ENCODE peak calls at places on chromosomes 3 and 15, in five cellular contexts. One of them, this sample, is unnamed.

GRCh38 chr3:46858996-46859710 is 4.1 kb downstream of the MYL3 start:
- DNase-seq in A549: no peak
- DNase-seq in MCF 10A: no peak
- DNase-seq in heart left ventricle: peak; percentile 17
- DNase-seq in Panc1: no peak
- DNase-seq in this sample: no peak

GRCh38 chr3:170471149-170471548 is 52.5 kb downstream of the CLDN11 start:
- DNase-seq in heart left ventricle: no peak
- DNase-seq in A549: no peak
- DNase-seq in MCF 10A: no peak
- DNase-seq in Panc1: no peak
- DNase-seq in this sample: no peak

GRCh38 chr3:100662113-100662823 is 47.0 kb upstream of the TFG start:
- DNase-seq in Panc1: no peak
- DNase-seq in MCF 10A: peak; percentile 11
- DNase-seq in A549: no peak
- DNase-seq in heart left ventricle: no peak
- DNase-seq in this sample: no peak

GRCh38 chr3:5729852-5730251 is 542.3 kb downstream of the EDEM1 start:
- DNase-seq in MCF 10A: no peak
- DNase-seq in A549: no peak
- DNase-seq in Panc1: no peak
- DNase-seq in heart left ventricle: no peak
- DNase-seq in this sample: no peak

GRCh38 chr3:159824341-159824740 is 164.3 kb upstream of the IL12A start:
- DNase-seq in A549: peak; percentile 82
- DNase-seq in heart left ventricle: no peak
- DNase-seq in MCF 10A: peak; percentile 86
- DNase-seq in Panc1: peak; percentile 56
- DNase-seq in this sample: no peak

GRCh38 chr15:57213783-57214366 is 162.4 kb upstream of the CGNL1 start:
- DNase-seq in heart left ventricle: no peak
- DNase-seq in MCF 10A: peak; percentile 46
- DNase-seq in Panc1: peak; percentile 8
- DNase-seq in A549: peak; percentile 8
- DNase-seq in this sample: no peak

GRCh38 chr3:175983369-175983768 is 1124.2 kb downstream of the NAALADL2 start:
- DNase-seq in Panc1: no peak
- DNase-seq in MCF 10A: no peak
- DNase-seq in heart left ventricle: no peak
- DNase-seq in A549: no peak
- DNase-seq in this sample: no peak

GRCh38 chr3:33437556-33438283 is 2.5 kb downstream of the UBP1 start:
- DNase-seq in Panc1: no peak
- DNase-seq in A549: no peak
- DNase-seq in heart left ventricle: no peak
- DNase-seq in MCF 10A: peak; percentile 54
- DNase-seq in this sample: no peak

GRCh38 chr3:154090116-154090420 is 31.1 kb upstream of the ARHGEF26 start:
- DNase-seq in heart left ventricle: no peak
- DNase-seq in Panc1: no peak
- DNase-seq in A549: no peak
- DNase-seq in MCF 10A: no peak
- DNase-seq in this sample: no peak

GRCh38 chr15:81327526-81327925 is 3.6 kb upstream of the STARD5 start:
- DNase-seq in Panc1: no peak
- DNase-seq in heart left ventricle: no peak
- DNase-seq in A549: no peak
- DNase-seq in MCF 10A: no peak
- DNase-seq in this sample: no peak

GRCh38 chr3:43028678-43029490 is 49.8 kb downstream of the GASK1A start:
- DNase-seq in MCF 10A: peak; percentile 41
- DNase-seq in Panc1: no peak
- DNase-seq in heart left ventricle: peak; percentile 5
- DNase-seq in A549: no peak
- DNase-seq in this sample: no peak

GRCh38 chr3:127407026-127407939 is 119.4 kb upstream of the PRR20G start:
- DNase-seq in Panc1: no peak
- DNase-seq in heart left ventricle: no peak
- DNase-seq in A549: no peak
- DNase-seq in MCF 10A: no peak
- DNase-seq in this sample: no peak

GRCh38 chr15:49901867-49902775 is 216.9 kb downstream of the ATP8B4 start:
- DNase-seq in A549: no peak
- DNase-seq in MCF 10A: peak; percentile 43
- DNase-seq in Panc1: no peak
- DNase-seq in heart left ventricle: no peak
- DNase-seq in this sample: no peak

GRCh38 chr15:66961407-66961884 is 104.0 kb upstream of the SMAD3 start:
- DNase-seq in heart left ventricle: no peak
- DNase-seq in MCF 10A: no peak
- DNase-seq in Panc1: no peak
- DNase-seq in A549: no peak
- DNase-seq in this sample: no peak

GRCh38 chr3:112676659-112677234 is 35.8 kb upstream of the CCDC80 start:
- DNase-seq in MCF 10A: peak; percentile 97
- DNase-seq in Panc1: peak; percentile 90
- DNase-seq in heart left ventricle: peak; percentile 32
- DNase-seq in A549: peak; percentile 74
- DNase-seq in this sample: peak; percentile 69

GRCh38 chr3:130916507-130917167 is 22.8 kb downstream of the ATP2C1 start:
- DNase-seq in A549: no peak
- DNase-seq in Panc1: no peak
- DNase-seq in MCF 10A: no peak
- DNase-seq in heart left ventricle: no peak
- DNase-seq in this sample: no peak

GRCh38 chr3:161252143-161252542 is 31.0 kb downstream of the NMD3 start:
- DNase-seq in MCF 10A: no peak
- DNase-seq in A549: no peak
- DNase-seq in Panc1: no peak
- DNase-seq in heart left ventricle: no peak
- DNase-seq in this sample: no peak

GRCh38 chr3:59609967-59610366 is 560.1 kb upstream of the CFAP20DC start:
- DNase-seq in MCF 10A: no peak
- DNase-seq in Panc1: no peak
- DNase-seq in A549: no peak
- DNase-seq in heart left ventricle: no peak
- DNase-seq in this sample: no peak

GRCh38 chr3:151871639-151872468 is 1.6 kb upstream of the SUCNR1 start:
- DNase-seq in Panc1: no peak
- DNase-seq in MCF 10A: no peak
- DNase-seq in heart left ventricle: peak; percentile 23
- DNase-seq in A549: no peak
- DNase-seq in this sample: no peak

GRCh38 chr3:28916713-28917499 is 364.0 kb upstream of the RBMS3 start:
- DNase-seq in A549: no peak
- DNase-seq in MCF 10A: peak; percentile 57
- DNase-seq in Panc1: peak; percentile 5
- DNase-seq in heart left ventricle: peak; percentile 73
- DNase-seq in this sample: no peak

GRCh38 chr15:85800460-85801123 is 5.9 kb upstream of the KLHL25 start:
- DNase-seq in Panc1: peak; percentile 67
- DNase-seq in MCF 10A: peak; percentile 86
- DNase-seq in A549: peak; percentile 91
- DNase-seq in heart left ventricle: peak; percentile 67
- DNase-seq in this sample: no peak

GRCh38 chr3:118943597-118943996 is 91.0 kb downstream of the IGSF11 start:
- DNase-seq in Panc1: no peak
- DNase-seq in A549: no peak
- DNase-seq in heart left ventricle: no peak
- DNase-seq in MCF 10A: no peak
- DNase-seq in this sample: no peak

GRCh38 chr3:69855436-69856162 is 116.3 kb downstream of the MITF start:
- DNase-seq in Panc1: no peak
- DNase-seq in A549: no peak
- DNase-seq in heart left ventricle: no peak
- DNase-seq in MCF 10A: peak; percentile 31
- DNase-seq in this sample: no peak

GRCh38 chr3:52237659-52238172 is 1.2 kb downstream of the TWF2 start:
- DNase-seq in MCF 10A: peak; percentile 92
- DNase-seq in Panc1: no peak
- DNase-seq in A549: peak; percentile 92
- DNase-seq in heart left ventricle: peak; percentile 78
- DNase-seq in this sample: no peak

GRCh38 chr15:28132524-28133275 is 33.6 kb upstream of the OCA2 start:
- DNase-seq in A549: no peak
- DNase-seq in heart left ventricle: no peak
- DNase-seq in MCF 10A: no peak
- DNase-seq in Panc1: no peak
- DNase-seq in this sample: no peak

GRCh38 chr3:108838411-108838810 is 15.8 kb downstream of the TRAT1 start:
- DNase-seq in Panc1: no peak
- DNase-seq in A549: no peak
- DNase-seq in MCF 10A: no peak
- DNase-seq in heart left ventricle: no peak
- DNase-seq in this sample: no peak

GRCh38 chr3:63353383-63353782 is 75.3 kb downstream of the SYNPR start:
- DNase-seq in Panc1: no peak
- DNase-seq in heart left ventricle: no peak
- DNase-seq in MCF 10A: no peak
- DNase-seq in A549: no peak
- DNase-seq in this sample: no peak

GRCh38 chr3:111392911-111393351 is 149.1 kb upstream of the CD96 start:
- DNase-seq in Panc1: no peak
- DNase-seq in A549: no peak
- DNase-seq in heart left ventricle: no peak
- DNase-seq in MCF 10A: peak; percentile 57
- DNase-seq in this sample: peak; percentile 28

GRCh38 chr3:52317178-52317577 is 1.1 kb downstream of the DNAH1 start:
- DNase-seq in heart left ventricle: no peak
- DNase-seq in A549: no peak
- DNase-seq in MCF 10A: no peak
- DNase-seq in Panc1: no peak
- DNase-seq in this sample: no peak

GRCh38 chr3:161689699-161690098 is 193.1 kb downstream of the OTOL1 start:
- DNase-seq in heart left ventricle: no peak
- DNase-seq in MCF 10A: no peak
- DNase-seq in A549: no peak
- DNase-seq in Panc1: no peak
- DNase-seq in this sample: no peak

GRCh38 chr15:22939051-22939450 is 41.1 kb downstream of the CYFIP1 start:
- DNase-seq in MCF 10A: no peak
- DNase-seq in heart left ventricle: no peak
- DNase-seq in A549: no peak
- DNase-seq in Panc1: no peak
- DNase-seq in this sample: no peak

GRCh38 chr15:78714890-78715289 is 73.9 kb upstream of the CHRNB4 start:
- DNase-seq in A549: no peak
- DNase-seq in MCF 10A: peak; percentile 41
- DNase-seq in Panc1: no peak
- DNase-seq in heart left ventricle: no peak
- DNase-seq in this sample: no peak

GRCh38 chr15:75202251-75203016 is 752 bp downstream of the C15orf39 start:
- DNase-seq in heart left ventricle: peak; percentile 77
- DNase-seq in A549: peak; percentile 80
- DNase-seq in Panc1: no peak
- DNase-seq in MCF 10A: peak; percentile 73
- DNase-seq in this sample: peak; percentile 79

DNA sequence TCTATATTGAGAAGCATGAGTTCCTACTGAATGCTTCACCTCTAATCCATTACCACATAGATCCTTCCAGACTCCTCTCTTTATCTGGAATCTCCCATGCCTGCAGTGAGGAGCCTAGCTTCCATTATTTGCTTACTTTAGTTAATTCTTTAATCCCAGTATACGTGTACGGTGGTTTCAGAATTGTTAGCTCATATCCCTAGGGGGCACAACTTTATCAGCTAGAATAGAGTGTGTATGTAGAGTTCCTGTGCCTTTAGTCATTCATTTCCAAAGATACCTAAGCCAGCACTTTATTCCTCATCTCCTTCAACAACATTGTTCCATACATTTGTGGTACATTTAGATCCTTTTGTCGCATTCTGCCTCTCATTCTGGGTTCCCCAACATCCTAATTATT is 226.0 kb downstream of the TJP1 start:
- DNase-seq in Panc1: no peak
- DNase-seq in heart left ventricle: no peak
- DNase-seq in MCF 10A: peak; percentile 7
- DNase-seq in A549: no peak
- DNase-seq in this sample: no peak
- TF ChIP-seq CTCF in Panc1: peak; percentile 31
- TF ChIP-seq CTCF in heart left ventricle: no peak
- TF ChIP-seq CTCF in MCF 10A: peak; percentile 30
- TF ChIP-seq CTCF in A549: no peak
- TF ChIP-seq CTCF in this sample: no peak

GRCh38 chr3:196008929-196009328 is 73.0 kb downstream of the TFRC start:
- DNase-seq in MCF 10A: no peak
- DNase-seq in Panc1: no peak
- DNase-seq in heart left ventricle: no peak
- DNase-seq in A549: no peak
- DNase-seq in this sample: no peak

GRCh38 chr3:196003611-196004010 is 78.3 kb downstream of the TFRC start:
- DNase-seq in A549: no peak
- DNase-seq in heart left ventricle: no peak
- DNase-seq in Panc1: no peak
- DNase-seq in MCF 10A: no peak
- DNase-seq in this sample: no peak

GRCh38 chr3:196009456-196009855 is 72.4 kb downstream of the TFRC start:
- DNase-seq in A549: no peak
- DNase-seq in heart left ventricle: no peak
- DNase-seq in MCF 10A: no peak
- DNase-seq in Panc1: no peak
- DNase-seq in this sample: no peak

GRCh38 chr3:196008387-196008786 is 73.5 kb downstream of the TFRC start:
- DNase-seq in Panc1: no peak
- DNase-seq in heart left ventricle: no peak
- DNase-seq in MCF 10A: no peak
- DNase-seq in A549: no peak
- DNase-seq in this sample: no peak

DNA sequence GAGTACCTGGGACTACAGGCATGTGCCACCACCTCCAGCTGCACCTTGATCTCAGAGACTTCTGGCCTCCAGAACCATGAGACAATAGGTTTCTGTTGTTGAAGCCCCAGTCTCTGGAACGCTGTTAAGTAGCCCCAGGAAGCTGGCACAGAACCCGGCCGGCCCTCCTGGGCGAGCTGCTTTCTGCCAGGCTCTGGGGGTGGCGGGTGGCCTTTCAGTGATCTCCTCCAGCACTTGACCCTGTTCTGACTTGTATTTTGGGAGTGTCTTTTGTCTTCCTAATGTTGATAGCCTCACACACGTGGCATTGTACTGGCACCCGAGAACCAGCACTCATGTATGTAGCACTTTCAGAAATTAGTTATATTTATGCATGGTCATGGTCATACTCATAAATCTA is 74.1 kb downstream of the TFRC start:
- DNase-seq in MCF 10A: no peak
- DNase-seq in heart left ventricle: no peak
- DNase-seq in A549: no peak
- DNase-seq in Panc1: no peak
- DNase-seq in this sample: no peak
- TF ChIP-seq CTCF in MCF 10A: no peak
- TF ChIP-seq CTCF in heart left ventricle: no peak
- TF ChIP-seq CTCF in A549: no peak
- TF ChIP-seq CTCF in Panc1: no peak
- TF ChIP-seq CTCF in this sample: no peak

GRCh38 chr3:53350652-53351051 is 3.3 kb upstream of the DCP1A start:
- DNase-seq in MCF 10A: peak; percentile 49
- DNase-seq in A549: peak; percentile 10
- DNase-seq in heart left ventricle: no peak
- DNase-seq in Panc1: no peak
- DNase-seq in this sample: no peak
- TF ChIP-seq CTCF in MCF 10A: peak; percentile 13
- TF ChIP-seq CTCF in A549: peak; percentile 44
- TF ChIP-seq CTCF in heart left ventricle: no peak
- TF ChIP-seq CTCF in Panc1: peak; percentile 42
- TF ChIP-seq CTCF in this sample: no peak

GRCh38 chr3:23068016-23068728 is 135.0 kb upstream of the UBE2E2 start:
- DNase-seq in A549: no peak
- DNase-seq in Panc1: no peak
- DNase-seq in MCF 10A: no peak
- DNase-seq in heart left ventricle: no peak
- DNase-seq in this sample: no peak
- TF ChIP-seq CTCF in A549: no peak
- TF ChIP-seq CTCF in Panc1: no peak
- TF ChIP-seq CTCF in MCF 10A: no peak
- TF ChIP-seq CTCF in heart left ventricle: no peak
- TF ChIP-seq CTCF in this sample: no peak